ENCODE peak calls at places on chromosomes 13 and 19, in six cellular contexts. S, A, N, W, O and M are unnamed samples.

GRCh38 chr13:99656092-99656745 is 154.9 kb downstream of the TM9SF2 start:
- DNase-seq in S (peak), O (peak), N (peak), A (peak), W (peak), M (peak)

GRCh38 chr13:101181076-101181685 is 235.1 kb downstream of the NALCN start:
- DNase-seq in O (no peak), W (no peak), N (no peak), S (no peak), A (no peak), M (no peak)

GRCh38 chr19:1445932-1446712 is 3.8 kb upstream of the APC2 start:
- DNase-seq in S (peak), O (no peak), W (peak), A (no peak), N (peak), M (peak)

GRCh38 chr13:23146811-23147245 is 34.0 kb upstream of the SGCG start:
- DNase-seq in A (no peak), O (no peak), S (no peak), W (no peak), N (no peak), M (no peak)

GRCh38 chr19:43760941-43761340 is 6.2 kb upstream of the SMG9 start:
- DNase-seq in A (no peak), S (no peak), W (no peak), N (no peak), O (no peak), M (no peak)

GRCh38 chr13:109416001-109416400 is 370.4 kb downstream of the IRS2 start:
- DNase-seq in A (no peak), O (no peak), N (no peak), W (no peak), S (no peak), M (no peak)

GRCh38 chr13:63408227-63409202 is 1992.9 kb upstream of the PCDH20 start:
- DNase-seq in N (peak), W (no peak), S (no peak), O (peak), A (no peak), M (no peak)

GRCh38 chr19:2089727-2090053 is 6.4 kb downstream of the MOB3A start:
- DNase-seq in W (no peak), N (no peak), S (no peak), A (no peak), O (no peak), M (no peak)

GRCh38 chr13:89003656-89004055 is 1332.5 kb downstream of the SLITRK5 start:
- DNase-seq in O (no peak), W (no peak), S (no peak), N (no peak), A (no peak), M (no peak)

GRCh38 chr19:11268783-11269267 is 6.5 kb upstream of the DOCK6 start:
- DNase-seq in W (no peak), S (peak), N (peak), A (peak), O (peak), M (no peak)

GRCh38 chr19:38734426-38735256 is 9.6 kb downstream of the CAPN12 start:
- DNase-seq in N (no peak), S (no peak), A (peak), O (no peak), W (no peak), M (no peak)

GRCh38 chr13:69912576-69913074 is 195.0 kb upstream of the ATXN8OS start:
- DNase-seq in A (no peak), S (no peak), O (no peak), N (no peak), W (no peak), M (no peak)

GRCh38 chr13:76470991-76471390 is 415.2 kb downstream of the KCTD12 start:
- DNase-seq in W (no peak), A (no peak), N (no peak), O (no peak), S (no peak), M (no peak)

GRCh38 chr13:30569901-30570576 is 47.7 kb upstream of the USPL1 start:
- DNase-seq in O (peak), W (no peak), N (peak), S (no peak), A (peak), M (no peak)

GRCh38 chr19:43594710-43595604 is 977 bp downstream of the IRGQ start:
- DNase-seq in A (no peak), S (peak), O (no peak), W (peak), N (peak), M (peak)

GRCh38 chr13:89076622-89077021 is 1405.5 kb downstream of the SLITRK5 start:
- DNase-seq in S (no peak), A (no peak), W (no peak), N (no peak), O (no peak), M (no peak)

GRCh38 chr19:954672-955494 is 29.0 kb downstream of the ARID3A start:
- DNase-seq in N (no peak), O (no peak), W (no peak), S (no peak), A (no peak), M (peak)

GRCh38 chr19:2949939-2950285 is 5.1 kb upstream of the ZNF77 start:
- DNase-seq in W (no peak), A (peak), S (no peak), N (no peak), O (no peak), M (peak)

GRCh38 chr13:98626298-98626940 is 49.5 kb upstream of the STK24 start:
- DNase-seq in W (no peak), A (no peak), N (peak), O (peak), S (no peak), M (no peak)

GRCh38 chr13:19634129-19634740 is 776 bp downstream of the MPHOSPH8 start:
- DNase-seq in W (no peak), N (peak), A (no peak), S (no peak), O (no peak), M (no peak)

GRCh38 chr19:3068071-3068470 is 5.8 kb upstream of the TLE5 start:
- DNase-seq in W (no peak), O (no peak), S (no peak), A (no peak), N (no peak), M (no peak)

GRCh38 chr19:6278740-6279619 is 795 bp downstream of the MLLT1 start:
- DNase-seq in A (no peak), N (no peak), S (no peak), O (no peak), W (no peak), M (peak)

GRCh38 chr13:112804374-112804773 is 114.5 kb downstream of the ATP11A start:
- DNase-seq in W (no peak), N (no peak), O (no peak), A (no peak), S (no peak), M (no peak)

GRCh38 chr19:30671622-30672051 is 299.5 kb downstream of the ZNF536 start:
- DNase-seq in A (peak), W (no peak), N (no peak), S (no peak), O (no peak), M (no peak)

GRCh38 chr13:91247768-91248167 is 99.7 kb upstream of the MIR17HG start:
- DNase-seq in O (no peak), N (peak), A (no peak), S (no peak), W (no peak), M (no peak)

GRCh38 chr13:28495586-28496564 is 947 bp upstream of the FLT1 start:
- DNase-seq in W (no peak), A (no peak), N (no peak), S (peak), O (no peak), M (no peak)

GRCh38 chr19:45440873-45441654 is 17.3 kb upstream of the ERCC1 start:
- DNase-seq in W (no peak), S (no peak), N (peak), O (no peak), A (no peak), M (peak)

GRCh38 chr19:38726284-38726673 is 18.0 kb downstream of the CAPN12 start:
- DNase-seq in W (no peak), N (no peak), S (no peak), O (no peak), A (no peak), M (no peak)

GRCh38 chr19:49491804-49492572 is 4.2 kb upstream of the RPS11 start:
- DNase-seq in A (no peak), N (no peak), S (no peak), O (no peak), W (no peak), M (no peak)

GRCh38 chr13:103517066-103517767 is 451.0 kb upstream of the SLC10A2 start:
- DNase-seq in O (no peak), N (no peak), W (no peak), A (no peak), S (no peak), M (no peak)

GRCh38 chr19:19591133-19591825 is 27.2 kb downstream of the PBX4 start:
- DNase-seq in N (peak), W (peak), S (no peak), O (peak), A (no peak), M (no peak)

GRCh38 chr13:20332361-20333096 is 100.4 kb upstream of the GJB6 start:
- DNase-seq in A (no peak), W (no peak), O (no peak), N (peak), S (no peak), M (no peak)

GRCh38 chr13:84479656-84480055 is 597.4 kb upstream of the SLITRK1 start:
- DNase-seq in S (no peak), N (no peak), A (no peak), O (no peak), W (no peak), M (no peak)

GRCh38 chr19:38321646-38322323 is 2.1 kb downstream of the KCNK6 start:
- DNase-seq in W (no peak), O (no peak), S (no peak), N (no peak), A (peak), M (no peak)

GRCh38 chr13:41268764-41269163 is 5.4 kb upstream of the MTRF1 start:
- DNase-seq in N (peak), W (no peak), S (peak), O (peak), A (no peak), M (no peak)

GRCh38 chr13:85142351-85142750 is 656.9 kb downstream of the SLITRK6 start:
- DNase-seq in S (no peak), N (peak), W (no peak), A (no peak), O (no peak), M (no peak)